ENCODE peak calls at places on chromosomes 13 and 19, in five cellular contexts. N is A172; G is brain pericyte; J is H54; R is stimulated activated CD4-positive, alpha-beta T cell treated with anti-CD3 and anti-CD28 coated beads, Interleukin-4, amount 100 ng/mL, for 48 hours. C is an unnamed sample.

GRCh38 chr13:111239754-111240670 is 80.4 kb upstream of the TEX29 start:
- DNase-seq in N (no peak), G (no peak), J (no peak), R (no peak), C (no peak)

GRCh38 chr13:92573467-92574057 is 653.0 kb upstream of the GPC6 start:
- DNase-seq in N (peak; percentile 16), G (no peak), J (peak; percentile 2), R (no peak), C (peak; percentile 24)

GRCh38 chr19:36837902-36838783 is at the start of gene ZNF790:
- DNase-seq in N (no peak), G (peak; percentile 68), J (peak; percentile 51), R (peak; percentile 67), C (peak; percentile 3)

GRCh38 chr13:27044837-27045570 is 126.6 kb downstream of the USP12 start:
- DNase-seq in N (no peak), G (no peak), J (no peak), R (no peak), C (no peak)

GRCh38 chr13:33349314-33349995 is 63.9 kb upstream of the STARD13 start:
- DNase-seq in N (no peak), G (no peak), J (no peak), R (no peak), C (no peak)

GRCh38 chr13:86856996-86857395 is 814.2 kb upstream of the SLITRK5 start:
- DNase-seq in N (peak; percentile 57), G (no peak), J (peak; percentile 22), R (no peak), C (peak; percentile 78)

GRCh38 chr13:110640591-110641029 is 25.3 kb downstream of the NAXD start:
- DNase-seq in N (no peak), G (no peak), J (no peak), R (no peak), C (no peak)

GRCh38 chr13:22690756-22691155 is 490.0 kb upstream of the SGCG start:
- DNase-seq in N (no peak), G (no peak), J (no peak), R (no peak), C (no peak)

GRCh38 chr19:41934849-41935374 is 6.7 kb upstream of the ERFL start:
- DNase-seq in N (peak; percentile 70), G (no peak), J (peak; percentile 97), R (peak; percentile 65), C (peak; percentile 32)

GRCh38 chr19:46081928-46082727 is 41.3 kb upstream of the IGFL4 start:
- DNase-seq in N (peak; percentile 39), G (no peak), J (peak; percentile 9), R (peak; percentile 2), C (peak; percentile 68)

GRCh38 chr13:51585234-51585672 is 991 bp downstream of the WDFY2 start:
- DNase-seq in N (peak; percentile 16), G (no peak), J (no peak), R (no peak), C (no peak)

GRCh38 chr13:20140487-20140886 is 20.4 kb downstream of the GJA3 start:
- DNase-seq in N (no peak), G (no peak), J (no peak), R (no peak), C (no peak)

GRCh38 chr19:15421136-15421535 is 2.3 kb upstream of the AKAP8L start:
- DNase-seq in N (no peak), G (no peak), J (no peak), R (no peak), C (no peak)

GRCh38 chr19:57786286-57786685 is 16.8 kb downstream of the ZNF586 start:
- DNase-seq in N (no peak), G (no peak), J (no peak), R (no peak), C (no peak)

GRCh38 chr19:32200312-32201038 is 144.9 kb upstream of the ZNF507 start:
- DNase-seq in N (no peak), G (no peak), J (no peak), R (no peak), C (no peak)

GRCh38 chr19:33366917-33367316 is 6.6 kb upstream of the CEBPG start:
- DNase-seq in N (no peak), G (no peak), J (no peak), R (no peak), C (no peak)

GRCh38 chr13:68551701-68552522 is 1321.8 kb upstream of the PCDH9 start:
- DNase-seq in N (peak; percentile 26), G (no peak), J (no peak), R (no peak), C (peak; percentile 7)

GRCh38 chr19:14699641-14700040 is 9.8 kb downstream of the ZNF333 start:
- DNase-seq in N (no peak), G (peak; percentile 61), J (no peak), R (no peak), C (no peak)

GRCh38 chr19:47652285-47652684 is 43.4 kb downstream of the BICRA start:
- DNase-seq in N (no peak), G (no peak), J (no peak), R (no peak), C (no peak)

GRCh38 chr13:108974686-108975085 is 345.3 kb downstream of the MYO16 start:
- DNase-seq in N (no peak), G (no peak), J (no peak), R (no peak), C (no peak)

GRCh38 chr13:34675626-34676025 is 266.4 kb upstream of the NBEA start:
- DNase-seq in N (peak; percentile 2), G (no peak), J (no peak), R (no peak), C (peak; percentile 8)

GRCh38 chr13:43058318-43058674 is 34.9 kb downstream of the DNAJC15 start:
- DNase-seq in N (peak; percentile 91), G (peak; percentile 32), J (peak; percentile 23), R (no peak), C (peak; percentile 80)